ENCODE peak calls at places on chromosomes 16 and 17, in six cellular contexts. One of them, this sample, is unnamed.

GRCh38 chr17:37676115-37676925 is 33.1 kb upstream of the DDX52 start:
- DNase-seq in lower leg skin: no peak
- DNase-seq in sigmoid colon: no peak
- DNase-seq in testis: no peak
- DNase-seq in vagina: no peak
- DNase-seq in heart left ventricle: no peak
- DNase-seq in this sample: no peak

GRCh38 chr16:89686520-89687091 is at the start of gene CDK10:
- DNase-seq in vagina: peak
- DNase-seq in heart left ventricle: peak
- DNase-seq in testis: peak
- DNase-seq in lower leg skin: peak
- DNase-seq in sigmoid colon: peak
- DNase-seq in this sample: peak

GRCh38 chr17:21275047-21275578 is 9.4 kb upstream of the MAP2K3 start:
- DNase-seq in sigmoid colon: no peak
- DNase-seq in testis: no peak
- DNase-seq in vagina: peak
- DNase-seq in lower leg skin: no peak
- DNase-seq in heart left ventricle: no peak
- DNase-seq in this sample: no peak

GRCh38 chr16:68332411-68333121 is 21.7 kb downstream of the PRMT7 start:
- DNase-seq in heart left ventricle: peak
- DNase-seq in testis: no peak
- DNase-seq in vagina: no peak
- DNase-seq in lower leg skin: peak
- DNase-seq in sigmoid colon: no peak
- DNase-seq in this sample: peak

GRCh38 chr17:77281024-77281903 is 140.5 kb downstream of the SEC14L1 start:
- DNase-seq in sigmoid colon: peak
- DNase-seq in vagina: no peak
- DNase-seq in testis: peak
- DNase-seq in heart left ventricle: peak
- DNase-seq in lower leg skin: peak
- DNase-seq in this sample: peak

GRCh38 chr16:23302045-23302956 is at the start of gene SCNN1B:
- DNase-seq in sigmoid colon: no peak
- DNase-seq in lower leg skin: no peak
- DNase-seq in heart left ventricle: no peak
- DNase-seq in testis: no peak
- DNase-seq in vagina: no peak
- DNase-seq in this sample: no peak

GRCh38 chr16:77406680-77407079 is 28.2 kb downstream of the ADAMTS18 start:
- DNase-seq in heart left ventricle: no peak
- DNase-seq in testis: no peak
- DNase-seq in sigmoid colon: no peak
- DNase-seq in lower leg skin: no peak
- DNase-seq in vagina: no peak
- DNase-seq in this sample: no peak

GRCh38 chr17:57259817-57260216 is 3.5 kb downstream of the MSI2 start:
- DNase-seq in sigmoid colon: no peak
- DNase-seq in lower leg skin: no peak
- DNase-seq in heart left ventricle: no peak
- DNase-seq in testis: no peak
- DNase-seq in vagina: no peak
- DNase-seq in this sample: no peak

GRCh38 chr16:50444546-50444945 is 75.8 kb upstream of the BRD7 start:
- DNase-seq in sigmoid colon: no peak
- DNase-seq in lower leg skin: no peak
- DNase-seq in vagina: no peak
- DNase-seq in testis: peak
- DNase-seq in heart left ventricle: no peak
- DNase-seq in this sample: no peak

GRCh38 chr16:10252155-10252554 is 69.9 kb upstream of the GRIN2A start:
- DNase-seq in heart left ventricle: no peak
- DNase-seq in lower leg skin: no peak
- DNase-seq in vagina: no peak
- DNase-seq in testis: no peak
- DNase-seq in sigmoid colon: no peak
- DNase-seq in this sample: no peak

GRCh38 chr17:36524428-36524876 is 10.2 kb downstream of the MYO19 start:
- DNase-seq in testis: peak
- DNase-seq in vagina: no peak
- DNase-seq in lower leg skin: no peak
- DNase-seq in sigmoid colon: no peak
- DNase-seq in heart left ventricle: no peak
- DNase-seq in this sample: no peak

GRCh38 chr17:49257296-49257695 is 26.7 kb upstream of the PHOSPHO1 start:
- DNase-seq in testis: no peak
- DNase-seq in vagina: no peak
- DNase-seq in lower leg skin: no peak
- DNase-seq in heart left ventricle: no peak
- DNase-seq in sigmoid colon: no peak
- DNase-seq in this sample: no peak

GRCh38 chr16:1257561-1258217 is 1.8 kb downstream of the TPSD1 start:
- DNase-seq in sigmoid colon: no peak
- DNase-seq in testis: no peak
- DNase-seq in vagina: no peak
- DNase-seq in heart left ventricle: peak
- DNase-seq in lower leg skin: no peak
- DNase-seq in this sample: no peak

GRCh38 chr17:47257651-47258339 is 4.2 kb downstream of the ITGB3 start:
- DNase-seq in heart left ventricle: no peak
- DNase-seq in testis: no peak
- DNase-seq in lower leg skin: no peak
- DNase-seq in sigmoid colon: no peak
- DNase-seq in vagina: no peak
- DNase-seq in this sample: peak

GRCh38 chr16:84559311-84559932 is 55.0 kb upstream of the MEAK7 start:
- DNase-seq in heart left ventricle: no peak
- DNase-seq in sigmoid colon: no peak
- DNase-seq in testis: no peak
- DNase-seq in lower leg skin: no peak
- DNase-seq in vagina: no peak
- DNase-seq in this sample: no peak

GRCh38 chr16:21116148-21116693 is 34.4 kb downstream of the DNAH3 start:
- DNase-seq in vagina: no peak
- DNase-seq in testis: no peak
- DNase-seq in heart left ventricle: peak
- DNase-seq in sigmoid colon: no peak
- DNase-seq in lower leg skin: no peak
- DNase-seq in this sample: no peak

GRCh38 chr16:82983390-82983789 is 356.6 kb downstream of the CDH13 start:
- DNase-seq in vagina: no peak
- DNase-seq in lower leg skin: no peak
- DNase-seq in sigmoid colon: no peak
- DNase-seq in heart left ventricle: no peak
- DNase-seq in testis: no peak
- DNase-seq in this sample: no peak

GRCh38 chr16:84519855-84520254 is 15.4 kb upstream of the MEAK7 start:
- DNase-seq in lower leg skin: no peak
- DNase-seq in sigmoid colon: no peak
- DNase-seq in testis: no peak
- DNase-seq in vagina: no peak
- DNase-seq in heart left ventricle: no peak
- DNase-seq in this sample: no peak

GRCh38 chr17:75652934-75653549 is 13.9 kb downstream of the RECQL5 start:
- DNase-seq in sigmoid colon: peak
- DNase-seq in testis: peak
- DNase-seq in heart left ventricle: no peak
- DNase-seq in lower leg skin: no peak
- DNase-seq in vagina: no peak
- DNase-seq in this sample: no peak

GRCh38 chr17:35788504-35788998 is 6.9 kb downstream of the MMP28 start:
- DNase-seq in lower leg skin: peak
- DNase-seq in testis: peak
- DNase-seq in heart left ventricle: no peak
- DNase-seq in sigmoid colon: peak
- DNase-seq in vagina: no peak
- DNase-seq in this sample: no peak

GRCh38 chr17:41428591-41429326 is 4.4 kb upstream of the KRT37 start:
- DNase-seq in sigmoid colon: no peak
- DNase-seq in testis: no peak
- DNase-seq in heart left ventricle: no peak
- DNase-seq in vagina: no peak
- DNase-seq in lower leg skin: no peak
- DNase-seq in this sample: no peak

GRCh38 chr17:73625975-73626706 is 18.1 kb downstream of the SDK2 start:
- DNase-seq in lower leg skin: no peak
- DNase-seq in heart left ventricle: peak
- DNase-seq in vagina: no peak
- DNase-seq in sigmoid colon: no peak
- DNase-seq in testis: no peak
- DNase-seq in this sample: no peak

GRCh38 chr16:4918790-4919210 is 18.1 kb downstream of the PPL start:
- DNase-seq in testis: no peak
- DNase-seq in heart left ventricle: no peak
- DNase-seq in lower leg skin: peak
- DNase-seq in sigmoid colon: no peak
- DNase-seq in vagina: no peak
- DNase-seq in this sample: no peak
- TF ChIP-seq POLR2A in testis: no peak
- TF ChIP-seq POLR2A in heart left ventricle: no peak
- TF ChIP-seq POLR2A in lower leg skin: no peak
- TF ChIP-seq POLR2A in sigmoid colon: no peak
- TF ChIP-seq POLR2A in vagina: no peak
- TF ChIP-seq POLR2A in this sample: no peak

GRCh38 chr17:29709861-29710849 is 87.4 kb upstream of the CORO6 start:
- DNase-seq in sigmoid colon: no peak
- DNase-seq in testis: no peak
- DNase-seq in lower leg skin: no peak
- DNase-seq in heart left ventricle: no peak
- DNase-seq in vagina: no peak
- DNase-seq in this sample: no peak

GRCh38 chr17:29705352-29705751 is 82.6 kb upstream of the CORO6 start:
- DNase-seq in heart left ventricle: no peak
- DNase-seq in testis: no peak
- DNase-seq in vagina: no peak
- DNase-seq in sigmoid colon: no peak
- DNase-seq in lower leg skin: no peak
- DNase-seq in this sample: no peak

GRCh38 chr17:29706045-29706431 is 83.3 kb upstream of the CORO6 start:
- DNase-seq in vagina: no peak
- DNase-seq in sigmoid colon: no peak
- DNase-seq in heart left ventricle: no peak
- DNase-seq in lower leg skin: no peak
- DNase-seq in testis: no peak
- DNase-seq in this sample: no peak

GRCh38 chr17:29710891-29711418 is 88.2 kb upstream of the CORO6 start:
- DNase-seq in lower leg skin: no peak
- DNase-seq in vagina: peak
- DNase-seq in testis: no peak
- DNase-seq in sigmoid colon: no peak
- DNase-seq in heart left ventricle: no peak
- DNase-seq in this sample: no peak

DNA sequence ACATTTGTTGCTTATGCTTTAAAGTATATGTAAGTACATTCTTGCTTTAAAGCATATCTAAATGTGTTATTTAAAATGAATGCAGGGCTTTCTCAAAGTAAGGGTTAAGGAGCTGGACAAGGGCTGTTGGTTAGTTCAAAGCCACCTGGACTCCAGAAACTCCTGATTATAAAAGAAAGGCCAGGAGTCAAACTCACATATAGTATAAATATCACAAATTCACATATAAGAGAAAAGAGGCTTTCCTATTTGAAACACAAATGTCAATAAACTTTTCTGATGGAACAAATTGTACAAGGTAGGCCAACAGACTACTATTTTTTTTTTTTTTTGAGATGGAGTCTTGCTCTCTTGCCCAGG is 84.5 kb upstream of the CORO6 start:
- DNase-seq in lower leg skin: no peak
- DNase-seq in vagina: no peak
- DNase-seq in heart left ventricle: no peak
- DNase-seq in testis: no peak
- DNase-seq in sigmoid colon: no peak
- DNase-seq in this sample: no peak
- H3K4me3 ChIP-seq in lower leg skin: no peak
- H3K4me3 ChIP-seq in vagina: no peak
- H3K4me3 ChIP-seq in heart left ventricle: no peak
- H3K4me3 ChIP-seq in testis: peak
- H3K4me3 ChIP-seq in sigmoid colon: no peak
- H3K4me3 ChIP-seq in this sample: no peak

GRCh38 chr17:64411999-64412771 is 21.5 kb upstream of the PECAM1 start:
- DNase-seq in sigmoid colon: peak
- DNase-seq in heart left ventricle: peak
- DNase-seq in testis: peak
- DNase-seq in vagina: no peak
- DNase-seq in lower leg skin: peak
- DNase-seq in this sample: peak
- TF ChIP-seq POLR2A in sigmoid colon: no peak
- TF ChIP-seq POLR2A in heart left ventricle: no peak
- TF ChIP-seq POLR2A in testis: no peak
- TF ChIP-seq POLR2A in vagina: no peak
- TF ChIP-seq POLR2A in lower leg skin: no peak
- TF ChIP-seq POLR2A in this sample: no peak

GRCh38 chr17:32941419-32942032 is 13.6 kb downstream of the TMEM98 start:
- DNase-seq in heart left ventricle: no peak
- DNase-seq in sigmoid colon: no peak
- DNase-seq in vagina: no peak
- DNase-seq in lower leg skin: no peak
- DNase-seq in testis: no peak
- DNase-seq in this sample: no peak

GRCh38 chr17:32933881-32934280 is 5.9 kb downstream of the TMEM98 start:
- DNase-seq in testis: no peak
- DNase-seq in vagina: no peak
- DNase-seq in lower leg skin: no peak
- DNase-seq in sigmoid colon: no peak
- DNase-seq in heart left ventricle: no peak
- DNase-seq in this sample: no peak

GRCh38 chr17:32936157-32936893 is 8.4 kb downstream of the TMEM98 start:
- DNase-seq in sigmoid colon: no peak
- DNase-seq in testis: no peak
- DNase-seq in vagina: no peak
- DNase-seq in heart left ventricle: no peak
- DNase-seq in lower leg skin: no peak
- DNase-seq in this sample: no peak

GRCh38 chr17:32940706-32941390 is 12.9 kb downstream of the TMEM98 start:
- DNase-seq in sigmoid colon: no peak
- DNase-seq in testis: no peak
- DNase-seq in vagina: no peak
- DNase-seq in lower leg skin: no peak
- DNase-seq in heart left ventricle: no peak
- DNase-seq in this sample: no peak

DNA sequence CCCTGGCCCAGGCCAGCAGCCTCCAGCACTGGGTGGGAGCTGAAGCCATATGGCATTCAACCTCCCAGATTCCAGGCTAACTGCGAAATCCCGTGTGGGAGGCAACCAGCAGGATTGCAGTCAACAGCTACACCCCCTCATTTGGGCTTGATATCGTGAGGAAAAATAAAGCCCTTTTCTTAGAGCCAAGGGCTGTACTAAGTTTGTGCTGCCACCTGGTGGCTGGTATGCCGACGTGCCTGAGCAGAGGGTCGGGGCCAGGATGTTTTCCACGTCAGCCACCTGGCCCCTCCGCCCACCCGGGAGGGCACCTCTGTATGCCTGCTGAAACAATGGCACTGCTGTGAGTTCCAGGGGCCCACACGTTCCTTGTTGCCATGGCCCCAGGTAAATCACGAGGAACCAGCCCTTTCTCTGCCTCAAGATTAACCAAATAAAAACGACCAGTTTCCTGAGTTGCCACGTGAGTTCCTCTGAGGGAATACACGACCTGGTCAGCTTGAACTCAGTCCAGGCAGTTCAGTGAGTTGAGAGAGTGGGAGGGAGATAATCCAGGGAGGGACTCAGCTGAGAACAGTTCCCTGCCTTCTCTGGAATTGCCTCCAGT is 9.0 kb downstream of the TMEM98 start:
- DNase-seq in sigmoid colon: peak
- DNase-seq in testis: peak
- DNase-seq in heart left ventricle: peak
- DNase-seq in lower leg skin: peak
- DNase-seq in vagina: no peak
- DNase-seq in this sample: peak
- H3K4me3 ChIP-seq in sigmoid colon: no peak
- H3K4me3 ChIP-seq in testis: no peak
- H3K4me3 ChIP-seq in heart left ventricle: no peak
- H3K4me3 ChIP-seq in lower leg skin: no peak
- H3K4me3 ChIP-seq in vagina: no peak
- H3K4me3 ChIP-seq in this sample: no peak

This sample was measured in uterus.